ENCODE peak calls at places on chromosomes 11 and 22, in six cellular contexts. A is fibroblast of lung; T is fibroblast of pulmonary artery; V is EH; B is SK-N-DZ; N is activated CD4-positive, CD25-positive, alpha-beta regulatory T cell. L is an unnamed sample.

GRCh38 chr11:134393638-134394037 is 18.4 kb downstream of the B3GAT1 start:
- DNase-seq in A (no peak), T (no peak), V (no peak), B (peak), N (no peak), L (no peak)

GRCh38 chr11:2590951-2591754 is 108.6 kb downstream of the KCNQ1OT1 start:
- DNase-seq in A (no peak), T (no peak), V (no peak), B (no peak), N (no peak), L (no peak)

GRCh38 chr11:107250017-107250416 is 207.6 kb downstream of the CWF19L2 start:
- DNase-seq in A (no peak), T (no peak), V (no peak), B (no peak), N (no peak), L (no peak)

GRCh38 chr11:2465201-2466068 is 20.6 kb downstream of the KCNQ1 start:
- DNase-seq in A (no peak), T (no peak), V (no peak), B (no peak), N (no peak), L (no peak)

GRCh38 chr22:29744902-29745301 is 21.9 kb downstream of the ZMAT5 start:
- DNase-seq in A (peak), T (peak), V (peak), B (no peak), N (no peak), L (peak)

GRCh38 chr22:47552024-47552423 is 789.6 kb downstream of the TBC1D22A start:
- DNase-seq in A (no peak), T (no peak), V (no peak), B (no peak), N (no peak), L (no peak)

GRCh38 chr22:49088801-49089791 is 738.6 kb downstream of the BRD1 start:
- DNase-seq in A (no peak), T (no peak), V (no peak), B (no peak), N (no peak), L (no peak)

GRCh38 chr22:34414467-34415440 is 494.5 kb upstream of the LARGE1 start:
- DNase-seq in A (no peak), T (peak), V (peak), B (peak), N (no peak), L (no peak)

GRCh38 chr22:19483481-19484244 is 3.9 kb downstream of the CDC45 start:
- DNase-seq in A (peak), T (peak), V (peak), B (no peak), N (no peak), L (peak)

GRCh38 chr11:45941285-45941684 is 18.8 kb downstream of the LARGE2 start:
- DNase-seq in A (no peak), T (no peak), V (no peak), B (no peak), N (no peak), L (no peak)

GRCh38 chr22:40203568-40203967 is 25.8 kb downstream of the TNRC6B start:
- DNase-seq in A (peak), T (no peak), V (no peak), B (no peak), N (no peak), L (peak)

GRCh38 chr11:20058749-20059458 is 101.4 kb downstream of the DBX1 start:
- DNase-seq in A (no peak), T (no peak), V (peak), B (no peak), N (no peak), L (peak)

GRCh38 chr11:126281666-126282175 is 1.2 kb upstream of the TIRAP start:
- DNase-seq in A (no peak), T (no peak), V (no peak), B (no peak), N (no peak), L (no peak)

GRCh38 chr11:10441652-10442503 is 13.2 kb upstream of the AMPD3 start:
- DNase-seq in A (no peak), T (no peak), V (no peak), B (no peak), N (no peak), L (no peak)

GRCh38 chr11:2663915-2664314 is 35.9 kb downstream of the KCNQ1OT1 start:
- DNase-seq in A (no peak), T (no peak), V (no peak), B (no peak), N (no peak), L (no peak)

GRCh38 chr11:19398772-19399542 is 158.2 kb upstream of the E2F8 start:
- DNase-seq in A (peak), T (peak), V (peak), B (no peak), N (no peak), L (peak)

GRCh38 chr11:62195945-62196344 is 5.9 kb downstream of the SCGB1D1 start:
- DNase-seq in A (no peak), T (no peak), V (no peak), B (no peak), N (no peak), L (no peak)

GRCh38 chr11:125886997-125887372 is 483 bp upstream of the HYLS1 start:
- DNase-seq in A (no peak), T (peak), V (peak), B (no peak), N (peak), L (no peak)

GRCh38 chr11:19370100-19370861 is 129.5 kb upstream of the E2F8 start:
- DNase-seq in A (peak), T (peak), V (peak), B (no peak), N (no peak), L (peak)